ENCODE peak calls at places on chromosomes 4 and X, in four cellular contexts. One of them, this sample, is unnamed.
A peak's percentile ranks its signal among the peaks of the same experiment; 100 is the strongest.

GRCh38 chr4:105164548-105164947 is 17.9 kb downstream of the TET2 start:
- DNase-seq in upper lobe of left lung: no peak
- DNase-seq in uterus: no peak
- DNase-seq in mammary epithelial cell: no peak
- DNase-seq in this sample: no peak

GRCh38 chr4:67881226-67881625 is 2.6 kb downstream of the TMPRSS11D start:
- DNase-seq in upper lobe of left lung: no peak
- DNase-seq in uterus: no peak
- DNase-seq in mammary epithelial cell: no peak
- DNase-seq in this sample: no peak

GRCh38 chr4:41693629-41694028 is 54.9 kb downstream of the PHOX2B start:
- DNase-seq in upper lobe of left lung: no peak
- DNase-seq in uterus: no peak
- DNase-seq in mammary epithelial cell: peak; percentile 32
- DNase-seq in this sample: no peak

GRCh38 chrX:7815166-7815565 is 27.8 kb upstream of the VCX start:
- DNase-seq in upper lobe of left lung: no peak
- DNase-seq in uterus: no peak
- DNase-seq in mammary epithelial cell: no peak
- DNase-seq in this sample: no peak

GRCh38 chrX:137562096-137562495 is 3.8 kb upstream of the ZIC3 start:
- DNase-seq in upper lobe of left lung: no peak
- DNase-seq in uterus: no peak
- DNase-seq in mammary epithelial cell: no peak
- DNase-seq in this sample: no peak

GRCh38 chrX:63768760-63769159 is 16.3 kb downstream of the ARHGEF9 start:
- DNase-seq in upper lobe of left lung: no peak
- DNase-seq in uterus: no peak
- DNase-seq in mammary epithelial cell: no peak
- DNase-seq in this sample: no peak

GRCh38 chr4:8744083-8744805 is 127.4 kb downstream of the HMX1 start:
- DNase-seq in upper lobe of left lung: peak; percentile 51
- DNase-seq in uterus: peak; percentile 2
- DNase-seq in mammary epithelial cell: no peak
- DNase-seq in this sample: no peak

GRCh38 chr4:141210168-141210567 is 10.5 kb upstream of the ZNF330 start:
- DNase-seq in upper lobe of left lung: no peak
- DNase-seq in uterus: no peak
- DNase-seq in mammary epithelial cell: peak; percentile 4
- DNase-seq in this sample: no peak

GRCh38 chrX:31546130-31546529 is 474.3 kb upstream of the FTHL17 start:
- DNase-seq in upper lobe of left lung: no peak
- DNase-seq in uterus: no peak
- DNase-seq in mammary epithelial cell: peak; percentile 74
- DNase-seq in this sample: no peak

GRCh38 chr4:117429061-117429460 is 343.7 kb upstream of the TRAM1L1 start:
- DNase-seq in upper lobe of left lung: no peak
- DNase-seq in uterus: no peak
- DNase-seq in mammary epithelial cell: no peak
- DNase-seq in this sample: no peak

GRCh38 chr4:40046311-40046980 is 10.2 kb upstream of the N4BP2 start:
- DNase-seq in upper lobe of left lung: no peak
- DNase-seq in uterus: no peak
- DNase-seq in mammary epithelial cell: peak; percentile 31
- DNase-seq in this sample: peak; percentile 38

GRCh38 chr4:147854154-147854553 is 122.3 kb downstream of the ARHGAP10 start:
- DNase-seq in upper lobe of left lung: no peak
- DNase-seq in uterus: no peak
- DNase-seq in mammary epithelial cell: no peak
- DNase-seq in this sample: no peak

GRCh38 chr4:56372774-56373173 is 14.5 kb downstream of the AASDH start:
- DNase-seq in upper lobe of left lung: no peak
- DNase-seq in uterus: no peak
- DNase-seq in mammary epithelial cell: peak; percentile 57
- DNase-seq in this sample: no peak

GRCh38 chrX:150616179-150616862 is 47.9 kb downstream of the MTM1 start:
- DNase-seq in upper lobe of left lung: no peak
- DNase-seq in uterus: no peak
- DNase-seq in mammary epithelial cell: no peak
- DNase-seq in this sample: no peak

GRCh38 chr4:826508-827208 is 729 bp upstream of the CPLX1 start:
- DNase-seq in upper lobe of left lung: peak; percentile 81
- DNase-seq in uterus: no peak
- DNase-seq in mammary epithelial cell: no peak
- DNase-seq in this sample: peak; percentile 36

GRCh38 chr4:152308925-152309324 is 227.0 kb downstream of the FBXW7 start:
- DNase-seq in upper lobe of left lung: no peak
- DNase-seq in uterus: no peak
- DNase-seq in mammary epithelial cell: no peak
- DNase-seq in this sample: no peak

GRCh38 chr4:73869130-73870055 is at the start of gene CXCL1:
- DNase-seq in upper lobe of left lung: peak; percentile 89
- DNase-seq in uterus: no peak
- DNase-seq in mammary epithelial cell: peak; percentile 66
- DNase-seq in this sample: peak; percentile 76

GRCh38 chr4:4762909-4763814 is 96.3 kb upstream of the MSX1 start:
- DNase-seq in upper lobe of left lung: no peak
- DNase-seq in uterus: no peak
- DNase-seq in mammary epithelial cell: peak; percentile 41
- DNase-seq in this sample: no peak

GRCh38 chr4:113020966-113021365 is 28.5 kb upstream of the ANK2 start:
- DNase-seq in upper lobe of left lung: no peak
- DNase-seq in uterus: no peak
- DNase-seq in mammary epithelial cell: no peak
- DNase-seq in this sample: no peak

GRCh38 chrX:21408324-21408723 is 34.1 kb downstream of the CNKSR2 start:
- DNase-seq in upper lobe of left lung: no peak
- DNase-seq in uterus: no peak
- DNase-seq in mammary epithelial cell: no peak
- DNase-seq in this sample: no peak

GRCh38 chr4:114087596-114088230 is 108.3 kb upstream of the ARSJ start:
- DNase-seq in upper lobe of left lung: no peak
- DNase-seq in uterus: no peak
- DNase-seq in mammary epithelial cell: no peak
- DNase-seq in this sample: no peak

GRCh38 chr4:128427832-128428366 is 140.3 kb upstream of the PGRMC2 start:
- DNase-seq in upper lobe of left lung: no peak
- DNase-seq in uterus: no peak
- DNase-seq in mammary epithelial cell: peak; percentile 81
- DNase-seq in this sample: peak; percentile 53

GRCh38 chr4:52052475-52052780 is 1.3 kb downstream of the SPATA18 start:
- DNase-seq in upper lobe of left lung: no peak
- DNase-seq in uterus: no peak
- DNase-seq in mammary epithelial cell: peak; percentile 65
- DNase-seq in this sample: no peak

GRCh38 chrX:22666441-22666840 is 333.3 kb upstream of the DDX53 start:
- DNase-seq in upper lobe of left lung: no peak
- DNase-seq in uterus: no peak
- DNase-seq in mammary epithelial cell: peak; percentile 14
- DNase-seq in this sample: peak; percentile 3

GRCh38 chr4:961651-962230 is 11.6 kb downstream of the DGKQ start:
- DNase-seq in upper lobe of left lung: peak; percentile 83
- DNase-seq in uterus: no peak
- DNase-seq in mammary epithelial cell: no peak
- DNase-seq in this sample: peak; percentile 85

GRCh38 chr4:126346654-126347053 is 1031.9 kb downstream of the FAT4 start:
- DNase-seq in upper lobe of left lung: no peak
- DNase-seq in uterus: no peak
- DNase-seq in mammary epithelial cell: no peak
- DNase-seq in this sample: no peak

GRCh38 chrX:153703036-153703370 is 15.3 kb downstream of the SLC6A8 start:
- DNase-seq in upper lobe of left lung: peak; percentile 63
- DNase-seq in uterus: peak; percentile 66
- DNase-seq in mammary epithelial cell: no peak
- DNase-seq in this sample: peak; percentile 78

GRCh38 chr4:165711436-165711835 is 161.6 kb upstream of the TLL1 start:
- DNase-seq in upper lobe of left lung: no peak
- DNase-seq in uterus: no peak
- DNase-seq in mammary epithelial cell: no peak
- DNase-seq in this sample: no peak

GRCh38 chrX:109535578-109535977 is 1.1 kb upstream of the NXT2 start:
- DNase-seq in upper lobe of left lung: no peak
- DNase-seq in uterus: no peak
- DNase-seq in mammary epithelial cell: no peak
- DNase-seq in this sample: no peak

GRCh38 chr4:152344001-152344400 is 191.9 kb downstream of the FBXW7 start:
- DNase-seq in upper lobe of left lung: no peak
- DNase-seq in uterus: no peak
- DNase-seq in mammary epithelial cell: peak; percentile 64
- DNase-seq in this sample: no peak

GRCh38 chrX:11558972-11559371 is 106.7 kb downstream of the ARHGAP6 start:
- DNase-seq in upper lobe of left lung: no peak
- DNase-seq in uterus: no peak
- DNase-seq in mammary epithelial cell: peak; percentile 3
- DNase-seq in this sample: peak; percentile 17

GRCh38 chrX:13015536-13016236 is 28.7 kb downstream of the FAM9C start:
- DNase-seq in upper lobe of left lung: no peak
- DNase-seq in uterus: no peak
- DNase-seq in mammary epithelial cell: no peak
- DNase-seq in this sample: no peak

GRCh38 chr4:164402554-164402953 is 351.4 kb upstream of the SMIM31 start:
- DNase-seq in upper lobe of left lung: no peak
- DNase-seq in uterus: no peak
- DNase-seq in mammary epithelial cell: no peak
- DNase-seq in this sample: no peak

GRCh38 chr4:38190717-38191178 is 230.6 kb downstream of the PTTG2 start:
- DNase-seq in upper lobe of left lung: no peak
- DNase-seq in uterus: no peak
- DNase-seq in mammary epithelial cell: peak; percentile 53
- DNase-seq in this sample: no peak

GRCh38 chrX:19721726-19722370 is 165.6 kb downstream of the SH3KBP1 start:
- DNase-seq in upper lobe of left lung: no peak
- DNase-seq in uterus: no peak
- DNase-seq in mammary epithelial cell: no peak
- DNase-seq in this sample: no peak

GRCh38 chr4:83390965-83391364 is 56.3 kb upstream of the HPSE start:
- DNase-seq in upper lobe of left lung: no peak
- DNase-seq in uterus: no peak
- DNase-seq in mammary epithelial cell: no peak
- DNase-seq in this sample: no peak

GRCh38 chr4:108762559-108763225 is at the start of gene ETNPPL:
- DNase-seq in upper lobe of left lung: peak; percentile 86
- DNase-seq in uterus: no peak
- DNase-seq in mammary epithelial cell: peak; percentile 14
- DNase-seq in this sample: peak; percentile 2

GRCh38 chrX:154549766-154550165 is 2.3 kb downstream of the IKBKG start:
- DNase-seq in upper lobe of left lung: no peak
- DNase-seq in uterus: no peak
- DNase-seq in mammary epithelial cell: peak; percentile 11
- DNase-seq in this sample: no peak

GRCh38 chr4:181956502-181956901 is 286.7 kb upstream of the TENM3 start:
- DNase-seq in upper lobe of left lung: no peak
- DNase-seq in uterus: no peak
- DNase-seq in mammary epithelial cell: no peak
- DNase-seq in this sample: no peak

GRCh38 chrX:39030636-39031035 is 229.4 kb downstream of the MID1IP1 start:
- DNase-seq in upper lobe of left lung: no peak
- DNase-seq in uterus: no peak
- DNase-seq in mammary epithelial cell: no peak
- DNase-seq in this sample: no peak
- H3K4me1 ChIP-seq in upper lobe of left lung: no peaks in the 10 kb centered on the region
- H3K4me1 ChIP-seq in uterus: no peaks in the 10 kb centered on the region
- H3K4me1 ChIP-seq in mammary epithelial cell: no peaks in the 10 kb centered on the region
- H3K4me1 ChIP-seq in this sample: no peaks in the 10 kb centered on the region

GRCh38 chrX:3585719-3586118 is 127.7 kb downstream of the PRKX start:
- DNase-seq in upper lobe of left lung: no peak
- DNase-seq in uterus: no peak
- DNase-seq in mammary epithelial cell: no peak
- DNase-seq in this sample: no peak
- TF ChIP-seq CTCF in upper lobe of left lung: no peak
- TF ChIP-seq CTCF in uterus: no peak
- TF ChIP-seq CTCF in mammary epithelial cell: no peak
- TF ChIP-seq CTCF in this sample: no peak

GRCh38 chr4:154609532-154609931 is 2.9 kb downstream of the FGG start:
- DNase-seq in upper lobe of left lung: no peak
- DNase-seq in uterus: no peak
- DNase-seq in mammary epithelial cell: no peak
- DNase-seq in this sample: no peak

GRCh38 chr4:154611833-154612232 is 623 bp downstream of the FGG start:
- DNase-seq in upper lobe of left lung: no peak
- DNase-seq in uterus: no peak
- DNase-seq in mammary epithelial cell: no peak
- DNase-seq in this sample: no peak

GRCh38 chr4:154604696-154605200 is 7.7 kb downstream of the FGG start:
- DNase-seq in upper lobe of left lung: no peak
- DNase-seq in uterus: no peak
- DNase-seq in mammary epithelial cell: peak; percentile 24
- DNase-seq in this sample: no peak

GRCh38 chr4:154606728-154607723 is 5.4 kb downstream of the FGG start:
- DNase-seq in upper lobe of left lung: no peak
- DNase-seq in uterus: no peak
- DNase-seq in mammary epithelial cell: no peak
- DNase-seq in this sample: no peak

GRCh38 chr4:154608555-154609252 is 3.8 kb downstream of the FGG start:
- DNase-seq in upper lobe of left lung: no peak
- DNase-seq in uterus: no peak
- DNase-seq in mammary epithelial cell: no peak
- DNase-seq in this sample: no peak
- H3K4me1 ChIP-seq in upper lobe of left lung: no peaks in the 10 kb centered on the region
- H3K4me1 ChIP-seq in uterus: no peaks in the 10 kb centered on the region
- H3K4me1 ChIP-seq in mammary epithelial cell: peaks cover 8% of the 10 kb centered on the region
- H3K4me1 ChIP-seq in this sample: no peaks in the 10 kb centered on the region

DNA sequence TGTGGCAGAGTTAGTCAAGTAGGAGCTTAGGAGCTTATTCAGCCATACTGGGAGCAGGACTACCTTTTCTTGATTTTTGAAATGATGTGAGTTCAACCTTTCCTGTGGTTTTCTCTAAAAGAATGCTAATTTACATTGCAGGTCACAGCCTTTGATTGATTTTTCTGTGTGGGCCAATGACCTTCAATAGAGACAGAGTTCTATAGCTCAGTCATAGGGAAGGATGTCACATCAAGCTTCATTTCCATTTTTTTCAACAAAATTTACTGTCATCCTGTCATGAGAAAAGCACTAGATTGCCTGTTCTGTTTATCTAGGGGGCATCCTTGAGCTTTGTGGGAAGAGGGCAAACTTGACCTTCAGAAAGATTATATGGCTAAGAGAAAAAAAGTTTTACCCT is 448.7 kb downstream of the MID1IP1 start:
- DNase-seq in upper lobe of left lung: no peak
- DNase-seq in uterus: no peak
- DNase-seq in mammary epithelial cell: no peak
- DNase-seq in this sample: no peak
- TF ChIP-seq CTCF in upper lobe of left lung: no peak
- TF ChIP-seq CTCF in uterus: no peak
- TF ChIP-seq CTCF in mammary epithelial cell: no peak
- TF ChIP-seq CTCF in this sample: no peak

GRCh38 chr4:173769568-173769967 is 239.5 kb upstream of the HAND2 start:
- DNase-seq in upper lobe of left lung: no peak
- DNase-seq in uterus: no peak
- DNase-seq in mammary epithelial cell: no peak
- DNase-seq in this sample: no peak
- H3K4me1 ChIP-seq in upper lobe of left lung: no peaks in the 10 kb centered on the region
- H3K4me1 ChIP-seq in uterus: no peaks in the 10 kb centered on the region
- H3K4me1 ChIP-seq in mammary epithelial cell: no peaks in the 10 kb centered on the region
- H3K4me1 ChIP-seq in this sample: no peaks in the 10 kb centered on the region

This sample was measured in mucosa of descending colon.